ENCODE peak calls at places on chromosome 4, in six cellular contexts. One of them, this sample, is unnamed.

GRCh38 chr4:30718889-30719252 is 1.3 kb upstream of the PCDH7 start:
- DNase-seq in A549: peak
- DNase-seq in left ventricle myocardium inferior: no peak
- DNase-seq in activated CD4-positive, alpha-beta T cell treated with anti-CD3 and anti-CD28 coated beads, Interleukin-2, amount 10 ng/mL, durations not matched to agents 7 days and 5 days: no peak
- DNase-seq in activated T-cell treated with anti-CD3 and anti-CD28 coated beads for 4 hours: no peak
- DNase-seq in left kidney: peak
- DNase-seq in this sample: peak

GRCh38 chr4:8252301-8253173 is 17.0 kb upstream of the HTRA3 start:
- DNase-seq in A549: no peak
- DNase-seq in left ventricle myocardium inferior: no peak
- DNase-seq in activated CD4-positive, alpha-beta T cell treated with anti-CD3 and anti-CD28 coated beads, Interleukin-2, amount 10 ng/mL, durations not matched to agents 7 days and 5 days: no peak
- DNase-seq in activated T-cell treated with anti-CD3 and anti-CD28 coated beads for 4 hours: no peak
- DNase-seq in left kidney: no peak
- DNase-seq in this sample: no peak

GRCh38 chr4:124278477-124278876 is 434.1 kb downstream of the ANKRD50 start:
- DNase-seq in activated CD4-positive, alpha-beta T cell treated with anti-CD3 and anti-CD28 coated beads, Interleukin-2, amount 10 ng/mL, durations not matched to agents 7 days and 5 days: no peak
- DNase-seq in left kidney: no peak
- DNase-seq in A549: no peak
- DNase-seq in activated T-cell treated with anti-CD3 and anti-CD28 coated beads for 4 hours: no peak
- DNase-seq in left ventricle myocardium inferior: no peak
- DNase-seq in this sample: no peak

GRCh38 chr4:26372525-26373172 is 51.8 kb downstream of the RBPJ start:
- DNase-seq in activated CD4-positive, alpha-beta T cell treated with anti-CD3 and anti-CD28 coated beads, Interleukin-2, amount 10 ng/mL, durations not matched to agents 7 days and 5 days: peak
- DNase-seq in left kidney: peak
- DNase-seq in A549: no peak
- DNase-seq in activated T-cell treated with anti-CD3 and anti-CD28 coated beads for 4 hours: peak
- DNase-seq in left ventricle myocardium inferior: no peak
- DNase-seq in this sample: no peak

GRCh38 chr4:16065066-16065465 is 18.8 kb downstream of the PROM1 start:
- DNase-seq in activated T-cell treated with anti-CD3 and anti-CD28 coated beads for 4 hours: no peak
- DNase-seq in activated CD4-positive, alpha-beta T cell treated with anti-CD3 and anti-CD28 coated beads, Interleukin-2, amount 10 ng/mL, durations not matched to agents 7 days and 5 days: no peak
- DNase-seq in A549: no peak
- DNase-seq in left kidney: no peak
- DNase-seq in left ventricle myocardium inferior: no peak
- DNase-seq in this sample: no peak

GRCh38 chr4:164509951-164510350 is 244.0 kb upstream of the SMIM31 start:
- DNase-seq in left ventricle myocardium inferior: no peak
- DNase-seq in A549: no peak
- DNase-seq in activated T-cell treated with anti-CD3 and anti-CD28 coated beads for 4 hours: no peak
- DNase-seq in left kidney: no peak
- DNase-seq in activated CD4-positive, alpha-beta T cell treated with anti-CD3 and anti-CD28 coated beads, Interleukin-2, amount 10 ng/mL, durations not matched to agents 7 days and 5 days: no peak
- DNase-seq in this sample: no peak

GRCh38 chr4:139241784-139242151 is 38.3 kb downstream of the MGARP start:
- DNase-seq in left ventricle myocardium inferior: no peak
- DNase-seq in left kidney: no peak
- DNase-seq in A549: no peak
- DNase-seq in activated T-cell treated with anti-CD3 and anti-CD28 coated beads for 4 hours: no peak
- DNase-seq in activated CD4-positive, alpha-beta T cell treated with anti-CD3 and anti-CD28 coated beads, Interleukin-2, amount 10 ng/mL, durations not matched to agents 7 days and 5 days: no peak
- DNase-seq in this sample: no peak

GRCh38 chr4:75016472-75016871 is 83.6 kb downstream of the PARM1 start:
- DNase-seq in left ventricle myocardium inferior: no peak
- DNase-seq in activated T-cell treated with anti-CD3 and anti-CD28 coated beads for 4 hours: no peak
- DNase-seq in left kidney: no peak
- DNase-seq in activated CD4-positive, alpha-beta T cell treated with anti-CD3 and anti-CD28 coated beads, Interleukin-2, amount 10 ng/mL, durations not matched to agents 7 days and 5 days: no peak
- DNase-seq in A549: no peak
- DNase-seq in this sample: no peak

GRCh38 chr4:155376387-155377268 is at the start of gene MAP9:
- DNase-seq in activated T-cell treated with anti-CD3 and anti-CD28 coated beads for 4 hours: peak
- DNase-seq in left ventricle myocardium inferior: peak
- DNase-seq in activated CD4-positive, alpha-beta T cell treated with anti-CD3 and anti-CD28 coated beads, Interleukin-2, amount 10 ng/mL, durations not matched to agents 7 days and 5 days: peak
- DNase-seq in A549: peak
- DNase-seq in left kidney: peak
- DNase-seq in this sample: peak

GRCh38 chr4:163527172-163527571 is 32.7 kb downstream of the TMA16 start:
- DNase-seq in activated CD4-positive, alpha-beta T cell treated with anti-CD3 and anti-CD28 coated beads, Interleukin-2, amount 10 ng/mL, durations not matched to agents 7 days and 5 days: no peak
- DNase-seq in A549: no peak
- DNase-seq in left ventricle myocardium inferior: no peak
- DNase-seq in left kidney: no peak
- DNase-seq in activated T-cell treated with anti-CD3 and anti-CD28 coated beads for 4 hours: no peak
- DNase-seq in this sample: no peak

GRCh38 chr4:152460488-152460887 is 75.4 kb downstream of the FBXW7 start:
- DNase-seq in A549: no peak
- DNase-seq in activated CD4-positive, alpha-beta T cell treated with anti-CD3 and anti-CD28 coated beads, Interleukin-2, amount 10 ng/mL, durations not matched to agents 7 days and 5 days: no peak
- DNase-seq in left kidney: no peak
- DNase-seq in left ventricle myocardium inferior: no peak
- DNase-seq in activated T-cell treated with anti-CD3 and anti-CD28 coated beads for 4 hours: no peak
- DNase-seq in this sample: no peak

GRCh38 chr4:1260418-1261106 is 11.6 kb upstream of the CTBP1 start:
- DNase-seq in activated T-cell treated with anti-CD3 and anti-CD28 coated beads for 4 hours: no peak
- DNase-seq in activated CD4-positive, alpha-beta T cell treated with anti-CD3 and anti-CD28 coated beads, Interleukin-2, amount 10 ng/mL, durations not matched to agents 7 days and 5 days: no peak
- DNase-seq in left ventricle myocardium inferior: no peak
- DNase-seq in A549: no peak
- DNase-seq in left kidney: no peak
- DNase-seq in this sample: no peak

GRCh38 chr4:108399610-108400265 is 220.6 kb upstream of the RPL34 start:
- DNase-seq in A549: no peak
- DNase-seq in activated T-cell treated with anti-CD3 and anti-CD28 coated beads for 4 hours: no peak
- DNase-seq in left kidney: peak
- DNase-seq in left ventricle myocardium inferior: no peak
- DNase-seq in activated CD4-positive, alpha-beta T cell treated with anti-CD3 and anti-CD28 coated beads, Interleukin-2, amount 10 ng/mL, durations not matched to agents 7 days and 5 days: no peak
- DNase-seq in this sample: no peak

GRCh38 chr4:79923290-79923689 is 149.7 kb downstream of the ANTXR2 start:
- DNase-seq in left ventricle myocardium inferior: no peak
- DNase-seq in left kidney: no peak
- DNase-seq in A549: no peak
- DNase-seq in activated T-cell treated with anti-CD3 and anti-CD28 coated beads for 4 hours: no peak
- DNase-seq in activated CD4-positive, alpha-beta T cell treated with anti-CD3 and anti-CD28 coated beads, Interleukin-2, amount 10 ng/mL, durations not matched to agents 7 days and 5 days: no peak
- DNase-seq in this sample: no peak

GRCh38 chr4:73187325-73187724 is 71.3 kb downstream of the ANKRD17 start:
- DNase-seq in A549: no peak
- DNase-seq in left ventricle myocardium inferior: no peak
- DNase-seq in activated T-cell treated with anti-CD3 and anti-CD28 coated beads for 4 hours: no peak
- DNase-seq in left kidney: no peak
- DNase-seq in activated CD4-positive, alpha-beta T cell treated with anti-CD3 and anti-CD28 coated beads, Interleukin-2, amount 10 ng/mL, durations not matched to agents 7 days and 5 days: no peak
- DNase-seq in this sample: no peak

GRCh38 chr4:73259552-73260140 is 1.0 kb upstream of the ANKRD17 start:
- DNase-seq in A549: no peak
- DNase-seq in activated T-cell treated with anti-CD3 and anti-CD28 coated beads for 4 hours: peak
- DNase-seq in left kidney: no peak
- DNase-seq in activated CD4-positive, alpha-beta T cell treated with anti-CD3 and anti-CD28 coated beads, Interleukin-2, amount 10 ng/mL, durations not matched to agents 7 days and 5 days: peak
- DNase-seq in left ventricle myocardium inferior: no peak
- DNase-seq in this sample: no peak

GRCh38 chr4:173794662-173795061 is 264.6 kb upstream of the HAND2 start:
- DNase-seq in activated CD4-positive, alpha-beta T cell treated with anti-CD3 and anti-CD28 coated beads, Interleukin-2, amount 10 ng/mL, durations not matched to agents 7 days and 5 days: no peak
- DNase-seq in left ventricle myocardium inferior: no peak
- DNase-seq in activated T-cell treated with anti-CD3 and anti-CD28 coated beads for 4 hours: no peak
- DNase-seq in left kidney: no peak
- DNase-seq in A549: no peak
- DNase-seq in this sample: no peak

GRCh38 chr4:26466871-26467270 is 23.4 kb downstream of the CCKAR start:
- DNase-seq in left ventricle myocardium inferior: no peak
- DNase-seq in A549: no peak
- DNase-seq in left kidney: no peak
- DNase-seq in activated CD4-positive, alpha-beta T cell treated with anti-CD3 and anti-CD28 coated beads, Interleukin-2, amount 10 ng/mL, durations not matched to agents 7 days and 5 days: no peak
- DNase-seq in activated T-cell treated with anti-CD3 and anti-CD28 coated beads for 4 hours: no peak
- DNase-seq in this sample: no peak

GRCh38 chr4:100189820-100190642 is at the start of gene DDIT4L:
- DNase-seq in A549: peak
- DNase-seq in left ventricle myocardium inferior: peak
- DNase-seq in left kidney: peak
- DNase-seq in activated T-cell treated with anti-CD3 and anti-CD28 coated beads for 4 hours: no peak
- DNase-seq in activated CD4-positive, alpha-beta T cell treated with anti-CD3 and anti-CD28 coated beads, Interleukin-2, amount 10 ng/mL, durations not matched to agents 7 days and 5 days: peak
- DNase-seq in this sample: peak

GRCh38 chr4:3218824-3219760 is 29.9 kb upstream of the MSANTD1 start:
- DNase-seq in left kidney: no peak
- DNase-seq in A549: no peak
- DNase-seq in activated T-cell treated with anti-CD3 and anti-CD28 coated beads for 4 hours: no peak
- DNase-seq in left ventricle myocardium inferior: no peak
- DNase-seq in activated CD4-positive, alpha-beta T cell treated with anti-CD3 and anti-CD28 coated beads, Interleukin-2, amount 10 ng/mL, durations not matched to agents 7 days and 5 days: no peak
- DNase-seq in this sample: no peak

GRCh38 chr4:14070289-14070880 is 442.9 kb upstream of the BOD1L1 start:
- DNase-seq in left ventricle myocardium inferior: no peak
- DNase-seq in activated T-cell treated with anti-CD3 and anti-CD28 coated beads for 4 hours: no peak
- DNase-seq in A549: no peak
- DNase-seq in left kidney: no peak
- DNase-seq in activated CD4-positive, alpha-beta T cell treated with anti-CD3 and anti-CD28 coated beads, Interleukin-2, amount 10 ng/mL, durations not matched to agents 7 days and 5 days: no peak
- DNase-seq in this sample: no peak

GRCh38 chr4:75729836-75730235 is 5.5 kb downstream of the USO1 start:
- DNase-seq in activated T-cell treated with anti-CD3 and anti-CD28 coated beads for 4 hours: no peak
- DNase-seq in left kidney: no peak
- DNase-seq in A549: no peak
- DNase-seq in activated CD4-positive, alpha-beta T cell treated with anti-CD3 and anti-CD28 coated beads, Interleukin-2, amount 10 ng/mL, durations not matched to agents 7 days and 5 days: no peak
- DNase-seq in left ventricle myocardium inferior: no peak
- DNase-seq in this sample: no peak

GRCh38 chr4:40933272-40934053 is 183.7 kb downstream of the NSUN7 start:
- DNase-seq in A549: no peak
- DNase-seq in activated CD4-positive, alpha-beta T cell treated with anti-CD3 and anti-CD28 coated beads, Interleukin-2, amount 10 ng/mL, durations not matched to agents 7 days and 5 days: no peak
- DNase-seq in left kidney: no peak
- DNase-seq in left ventricle myocardium inferior: no peak
- DNase-seq in activated T-cell treated with anti-CD3 and anti-CD28 coated beads for 4 hours: no peak
- DNase-seq in this sample: no peak

GRCh38 chr4:128516568-128516967 is 229.0 kb upstream of the PGRMC2 start:
- DNase-seq in left ventricle myocardium inferior: no peak
- DNase-seq in left kidney: peak
- DNase-seq in activated CD4-positive, alpha-beta T cell treated with anti-CD3 and anti-CD28 coated beads, Interleukin-2, amount 10 ng/mL, durations not matched to agents 7 days and 5 days: no peak
- DNase-seq in activated T-cell treated with anti-CD3 and anti-CD28 coated beads for 4 hours: no peak
- DNase-seq in A549: no peak
- DNase-seq in this sample: no peak

GRCh38 chr4:138450546-138450945 is 208.4 kb upstream of the SLC7A11 start:
- DNase-seq in activated CD4-positive, alpha-beta T cell treated with anti-CD3 and anti-CD28 coated beads, Interleukin-2, amount 10 ng/mL, durations not matched to agents 7 days and 5 days: no peak
- DNase-seq in activated T-cell treated with anti-CD3 and anti-CD28 coated beads for 4 hours: no peak
- DNase-seq in A549: no peak
- DNase-seq in left ventricle myocardium inferior: no peak
- DNase-seq in left kidney: no peak
- DNase-seq in this sample: no peak